ENCODE peak calls at places on chromosomes 5 and 9, in ten cellular contexts. Y is neuronal stem cell; W is upper lobe of right lung; A is stimulated activated naive CD8-positive, alpha-beta T cell treated with anti-CD3 and anti-CD28 coated beads, Interleukin-15, Interleukin-2, amounts not matched to agents 100 U/mL and 50 U/mL, for 24 hours; V is NCI-H774; N is NCI-H446; E is HT1080; X is GOT3; L is RPMI8226; R is ovary. F is an unnamed sample.

GRCh38 chr5:112656456-112656855 is 81.2 kb upstream of the APC start:
- DNase-seq in Y (no peak), N (no peak), L (no peak), E (no peak), R (no peak), X (no peak), V (no peak), A (no peak), W (no peak), F (no peak)

GRCh38 chr5:150618588-150619281 is 21.7 kb upstream of the SYNPO start:
- DNase-seq in V (no peak), N (no peak), Y (no peak), R (peak), L (no peak), A (no peak), E (no peak), X (no peak), W (no peak), F (no peak)

GRCh38 chr5:87829214-87829551 is 416.5 kb upstream of the CCNH start:
- DNase-seq in E (peak), A (no peak), V (no peak), L (peak), W (no peak), R (peak), X (no peak), Y (no peak), N (peak), F (no peak)

GRCh38 chr5:122316652-122317051 is 4.6 kb downstream of the SNCAIP start:
- DNase-seq in V (peak), W (no peak), L (peak), E (no peak), R (no peak), Y (no peak), A (no peak), N (no peak), X (no peak), F (no peak)

GRCh38 chr9:98136489-98136888 is 17.5 kb upstream of the TRIM14 start:
- DNase-seq in W (no peak), A (no peak), Y (no peak), L (no peak), E (no peak), X (no peak), V (no peak), N (no peak), R (no peak), F (no peak)

GRCh38 chr9:6870650-6871477 is 113.1 kb downstream of the KDM4C start:
- DNase-seq in N (no peak), Y (no peak), R (no peak), V (no peak), X (no peak), A (no peak), E (no peak), W (no peak), L (no peak), F (no peak)

GRCh38 chr5:151327585-151327984 is 19.8 kb downstream of the SLC36A2 start:
- DNase-seq in A (no peak), N (no peak), R (no peak), X (no peak), Y (no peak), W (no peak), V (no peak), E (no peak), L (no peak), F (no peak)

GRCh38 chr9:112142420-112142819 is 32.7 kb downstream of the SUSD1 start:
- DNase-seq in Y (no peak), R (no peak), E (no peak), L (no peak), N (no peak), W (no peak), X (no peak), A (no peak), V (no peak), F (no peak)

GRCh38 chr5:169440107-169440701 is 139.3 kb upstream of the SLIT3 start:
- DNase-seq in V (no peak), X (no peak), E (no peak), L (no peak), A (no peak), R (no peak), Y (no peak), W (no peak), N (no peak), F (no peak)

GRCh38 chr5:89211836-89212235 is 328.9 kb upstream of the MEF2C start:
- DNase-seq in X (no peak), V (no peak), E (peak), A (no peak), L (no peak), N (no peak), Y (no peak), W (no peak), R (no peak), F (no peak)

GRCh38 chr9:101849102-101849707 is 110.8 kb upstream of the GRIN3A start:
- DNase-seq in A (no peak), L (no peak), N (no peak), R (no peak), Y (no peak), X (no peak), E (peak), W (no peak), V (no peak), F (no peak)

GRCh38 chr5:141260458-141261237 is 15.5 kb downstream of the PCDHB15 start:
- DNase-seq in E (no peak), X (no peak), A (no peak), V (no peak), L (no peak), R (no peak), W (no peak), N (no peak), Y (peak), F (no peak)

GRCh38 chr5:50623666-50624065 is 42.8 kb upstream of the PARP8 start:
- DNase-seq in A (no peak), R (no peak), X (no peak), Y (no peak), N (no peak), W (no peak), V (no peak), L (no peak), E (no peak), F (no peak)

GRCh38 chr9:91697201-91697600 is 252.8 kb downstream of the ROR2 start:
- DNase-seq in W (no peak), E (no peak), N (no peak), L (no peak), R (no peak), V (no peak), Y (no peak), A (no peak), X (no peak), F (no peak)

GRCh38 chr5:181188700-181189362 is 16.2 kb downstream of the TRIM7 start:
- DNase-seq in E (peak), A (peak), X (no peak), N (no peak), L (peak), Y (peak), R (peak), V (no peak), W (peak), F (no peak)

GRCh38 chr9:115262477-115262876 is 144.5 kb upstream of the TNC start:
- DNase-seq in N (peak), X (no peak), R (no peak), E (peak), Y (no peak), A (no peak), L (peak), W (peak), V (peak), F (no peak)

GRCh38 chr9:36640982-36641381 is 68.3 kb downstream of the MELK start:
- DNase-seq in R (no peak), X (no peak), Y (no peak), E (no peak), A (no peak), V (no peak), N (no peak), L (no peak), W (no peak), F (no peak)

GRCh38 chr9:129489838-129490582 is 130.9 kb downstream of the C9orf50 start:
- DNase-seq in N (no peak), R (peak), A (peak), V (no peak), L (no peak), X (no peak), Y (no peak), W (no peak), E (no peak), F (no peak)

GRCh38 chr5:17895296-17896058 is 261.2 kb downstream of the TAF11L14 start:
- DNase-seq in V (no peak), X (no peak), E (no peak), W (no peak), N (no peak), A (no peak), Y (no peak), L (no peak), R (no peak), F (no peak)

GRCh38 chr5:91219803-91220371 is 163.2 kb downstream of the ARRDC3 start:
- DNase-seq in L (peak), Y (no peak), W (no peak), A (peak), E (no peak), N (no peak), X (no peak), V (no peak), R (no peak), F (no peak)

GRCh38 chr9:128637656-128638055 is 19.0 kb downstream of the DYNC2I2 start:
- DNase-seq in X (no peak), Y (no peak), R (no peak), W (no peak), V (peak), N (no peak), A (no peak), L (peak), E (peak), F (no peak)

GRCh38 chr9:92563701-92564100 is 27.9 kb upstream of the ECM2 start:
- DNase-seq in A (no peak), Y (no peak), X (no peak), R (no peak), E (no peak), W (no peak), V (no peak), L (no peak), N (no peak), F (no peak)

GRCh38 chr5:103347729-103348128 is 89.2 kb downstream of the MACIR start:
- DNase-seq in X (no peak), A (no peak), L (no peak), R (no peak), N (no peak), V (no peak), Y (no peak), W (no peak), E (peak), F (no peak)

F was measured in NT2/D1.